ENCODE peak calls at places on chromosomes 3 and 15, in seven cellular contexts. V is glutamatergic neuron; L is AG04450; M is tibial artery; K is HuH-7; C is stimulated activated CD8-positive, alpha-beta memory T cell treated with anti-CD3 and anti-CD28 coated beads, Interleukin-12 subunit alpha, Interleukin-12 subunit beta, amount 100 ng/mL, for 1 hour; T is activated T-cell treated with anti-CD3 and anti-CD28 coated beads for 1 hour. S is an unnamed sample.

GRCh38 chr3:108329087-108329486 is 32.7 kb downstream of the HHLA2 start:
- DNase-seq in V (no peak), L (no peak), M (no peak), K (no peak), C (no peak), T (no peak), S (no peak)

GRCh38 chr15:56017920-56018319 is 24.5 kb upstream of the NEDD4 start:
- DNase-seq in V (no peak), L (no peak), M (no peak), K (peak; percentile 44), C (no peak), T (no peak), S (peak; percentile 6)

GRCh38 chr3:12584091-12584490 is 27.2 kb downstream of the MKRN2 start:
- DNase-seq in V (no peak), L (no peak), M (no peak), K (no peak), C (no peak), T (no peak), S (no peak)

GRCh38 chr3:98536456-98537017 is 4.8 kb downstream of the GPR15 start:
- DNase-seq in V (no peak), L (no peak), M (no peak), K (no peak), C (no peak), T (no peak), S (no peak)

GRCh38 chr15:74173545-74174215 is at the start of gene ISLR:
- DNase-seq in V (peak; percentile 15), L (no peak), M (peak; percentile 70), K (no peak), C (no peak), T (no peak), S (no peak)

GRCh38 chr15:67097893-67098740 is 32.7 kb downstream of the SMAD3 start:
- DNase-seq in V (no peak), L (no peak), M (peak; percentile 69), K (no peak), C (no peak), T (no peak), S (no peak)

GRCh38 chr3:157786618-157787017 is 283.4 kb upstream of the VEPH1 start:
- DNase-seq in V (no peak), L (no peak), M (no peak), K (no peak), C (no peak), T (no peak), S (no peak)

GRCh38 chr15:36831125-36831914 is 251.9 kb downstream of the CDIN1 start:
- DNase-seq in V (no peak), L (peak; percentile 48), M (no peak), K (no peak), C (no peak), T (no peak), S (no peak)

GRCh38 chr3:55405436-55405835 is 81.7 kb downstream of the WNT5A start:
- DNase-seq in V (peak; percentile 46), L (no peak), M (no peak), K (no peak), C (no peak), T (no peak), S (peak; percentile 42)

GRCh38 chr3:46715507-46716175 is 2.0 kb downstream of the PRSS50 start:
- DNase-seq in V (no peak), L (no peak), M (no peak), K (no peak), C (no peak), T (no peak), S (no peak)

GRCh38 chr3:48367201-48367600 is 4.8 kb upstream of the FBXW12 start:
- DNase-seq in V (peak; percentile 33), L (no peak), M (no peak), K (no peak), C (no peak), T (no peak), S (no peak)

GRCh38 chr3:40672861-40673260 is 148.1 kb downstream of the ZNF621 start:
- DNase-seq in V (no peak), L (no peak), M (no peak), K (no peak), C (no peak), T (no peak), S (no peak)

GRCh38 chr3:123656691-123657090 is 71.8 kb upstream of the HACD2 start:
- DNase-seq in V (no peak), L (no peak), M (no peak), K (no peak), C (no peak), T (no peak), S (no peak)

GRCh38 chr3:107738486-107739183 is 215.9 kb downstream of the BBX start:
- DNase-seq in V (no peak), L (no peak), M (no peak), K (no peak), C (no peak), T (no peak), S (no peak)

GRCh38 chr3:185250653-185251052 is 3.2 kb downstream of the EHHADH start:
- DNase-seq in V (no peak), L (no peak), M (no peak), K (no peak), C (no peak), T (no peak), S (no peak)

GRCh38 chr15:88604972-88605506 is 16.1 kb upstream of the AEN start:
- DNase-seq in V (peak; percentile 65), L (no peak), M (no peak), K (no peak), C (no peak), T (no peak), S (no peak)

GRCh38 chr3:133136114-133137041 is 98.2 kb downstream of the TMEM108 start:
- DNase-seq in V (no peak), L (no peak), M (no peak), K (no peak), C (no peak), T (no peak), S (no peak)

S was measured in HEK293T.